ENCODE peak calls at places on chromosomes 13 and 19, in seven cellular contexts. B, A, V, C, F, Z and E are unnamed samples.
A peak's percentile ranks its signal among the peaks of the same experiment; 100 is the strongest.

GRCh38 chr19:4493929-4494690 is 22.0 kb downstream of the HDGFL2 start:
- DNase-seq in V (no peak), Z (no peak), B (no peak), A (no peak), F (no peak), C (no peak), E (no peak)

GRCh38 chr13:34078334-34078999 is 260.5 kb downstream of the RFC3 start:
- DNase-seq in C (no peak), V (no peak), Z (no peak), F (no peak), A (no peak), B (no peak), E (no peak)

GRCh38 chr13:51518847-51519246 is 65.4 kb upstream of the WDFY2 start:
- DNase-seq in A (no peak), V (no peak), C (no peak), Z (no peak), F (no peak), B (no peak), E (peak; percentile 48)

GRCh38 chr19:42286349-42287016 is 15.4 kb upstream of the PRR19 start:
- DNase-seq in Z (no peak), B (no peak), C (peak; percentile 48), V (no peak), F (no peak), A (no peak), E (no peak)

GRCh38 chr13:82800391-82800790 is 1081.9 kb downstream of the SLITRK1 start:
- DNase-seq in Z (no peak), V (no peak), B (no peak), F (no peak), C (peak; percentile 13), A (no peak), E (no peak)

GRCh38 chr13:37695200-37695599 is 96.6 kb upstream of the POSTN start:
- DNase-seq in C (no peak), F (no peak), Z (no peak), B (no peak), V (no peak), A (no peak), E (no peak)

GRCh38 chr19:18364826-18365528 is 21.0 kb upstream of the GDF15 start:
- DNase-seq in F (no peak), A (peak; percentile 90), B (peak; percentile 82), Z (peak; percentile 91), V (no peak), C (peak; percentile 99), E (peak; percentile 96)

GRCh38 chr19:801861-802496 is 4.7 kb downstream of the PTBP1 start:
- DNase-seq in B (peak; percentile 72), Z (no peak), C (peak; percentile 50), A (no peak), V (no peak), F (no peak), E (peak; percentile 17)

GRCh38 chr19:39398297-39398864 is 7.2 kb downstream of the MED29 start:
- DNase-seq in F (peak; percentile 60), V (no peak), C (peak; percentile 80), Z (no peak), A (peak; percentile 84), B (peak; percentile 89), E (peak; percentile 88)

GRCh38 chr19:54390942-54391577 is 24.2 kb upstream of the TTYH1 start:
- DNase-seq in B (no peak), C (peak; percentile 53), V (peak; percentile 46), F (peak; percentile 41), Z (peak; percentile 65), A (peak; percentile 33), E (peak; percentile 18)

GRCh38 chr19:39765091-39766076 is 13.3 kb upstream of the LEUTX start:
- DNase-seq in C (peak; percentile 29), B (no peak), V (no peak), F (no peak), A (peak; percentile 24), Z (peak; percentile 82), E (peak; percentile 13)

GRCh38 chr19:53960886-53961285 is 1.9 kb upstream of the CACNG8 start:
- DNase-seq in C (no peak), F (no peak), B (no peak), V (no peak), A (no peak), Z (no peak), E (no peak)

GRCh38 chr13:39273953-39274352 is 235.7 kb downstream of the NHLRC3 start:
- DNase-seq in Z (peak; percentile 6), B (no peak), F (no peak), V (no peak), C (peak; percentile 13), A (peak; percentile 4), E (no peak)

GRCh38 chr19:22945560-22945959 is 57.4 kb downstream of the ZNF728 start:
- DNase-seq in V (no peak), B (no peak), F (no peak), A (no peak), Z (no peak), C (peak; percentile 16), E (no peak)

GRCh38 chr19:42098781-42099180 is 22.8 kb downstream of the ZNF574 start:
- DNase-seq in Z (no peak), A (no peak), V (no peak), C (no peak), F (no peak), B (no peak), E (no peak)

GRCh38 chr19:18500376-18500775 is 21.5 kb downstream of the ELL start:
- DNase-seq in Z (no peak), A (no peak), V (no peak), F (no peak), C (no peak), B (no peak), E (no peak)

GRCh38 chr19:18023596-18024212 is 15.7 kb downstream of the ARRDC2 start:
- DNase-seq in F (peak; percentile 81), A (no peak), B (peak; percentile 91), Z (peak; percentile 21), V (no peak), C (peak; percentile 46), E (no peak)

GRCh38 chr13:98026457-98026857 is 73.0 kb downstream of the IPO5 start:
- DNase-seq in Z (no peak), V (no peak), A (no peak), F (no peak), B (no peak), C (peak; percentile 44), E (no peak)

GRCh38 chr13:68745517-68745916 is 1362.1 kb upstream of the ATXN8OS start:
- DNase-seq in F (no peak), B (no peak), Z (no peak), A (no peak), C (no peak), V (no peak), E (no peak)

GRCh38 chr19:5891938-5892771 is 11.4 kb downstream of the NDUFA11 start:
- DNase-seq in B (no peak), C (peak; percentile 37), F (no peak), V (no peak), A (no peak), Z (peak; percentile 24), E (no peak)

GRCh38 chr13:100532836-100533435 is 55.7 kb downstream of the GGACT start:
- DNase-seq in A (no peak), Z (no peak), F (no peak), B (no peak), C (no peak), V (no peak), E (no peak)

GRCh38 chr13:48595330-48596127 is 58.2 kb upstream of the CYSLTR2 start:
- DNase-seq in F (no peak), C (peak; percentile 72), V (peak; percentile 32), Z (peak; percentile 10), A (peak; percentile 52), B (peak; percentile 50), E (peak; percentile 68)

GRCh38 chr19:15323496-15324235 is 8.7 kb downstream of the BRD4 start:
- DNase-seq in A (peak; percentile 45), V (no peak), C (peak; percentile 23), Z (no peak), B (peak; percentile 40), F (no peak), E (peak; percentile 77)

GRCh38 chr19:16778796-16779411 is 50.3 kb upstream of the SIN3B start:
- DNase-seq in A (peak; percentile 77), B (no peak), V (peak; percentile 28), F (no peak), C (peak; percentile 55), Z (peak; percentile 85), E (peak; percentile 40)

GRCh38 chr13:79360064-79360463 is 46.0 kb downstream of the RBM26 start:
- DNase-seq in C (no peak), F (no peak), V (no peak), Z (no peak), B (no peak), A (no peak), E (no peak)